ENCODE peak calls at places on chromosomes 3 and 15, in five cellular contexts. Y is ovary, O is fibroblast of the aortic adventitia, S is progenitor cell of endocrine pancreas, T is heart right ventricle. N is an unnamed sample.

GRCh38 chr3:25143356-25143704 is 284.7 kb upstream of the RARB start:
- DNase-seq in T (no peak), S (no peak), O (no peak), Y (no peak), N (no peak)

GRCh38 chr3:192169332-192169915 is 557.9 kb downstream of the FGF12 start:
- DNase-seq in T (no peak), Y (no peak), S (no peak), O (peak), N (peak)

GRCh38 chr3:123586131-123586530 is 1.3 kb upstream of the HACD2 start:
- DNase-seq in T (peak), S (no peak), Y (no peak), O (peak), N (peak)

GRCh38 chr15:39789736-39790135 is 7.1 kb upstream of the FSIP1 start:
- DNase-seq in S (no peak), O (no peak), Y (no peak), T (no peak), N (no peak)

GRCh38 chr3:158107508-158108095 is 1.4 kb upstream of the SHOX2 start:
- DNase-seq in O (no peak), T (no peak), S (no peak), Y (no peak), N (peak)

GRCh38 chr3:74559301-74559700 is 55.2 kb downstream of the CNTN3 start:
- DNase-seq in T (no peak), S (no peak), Y (no peak), O (no peak), N (no peak)

GRCh38 chr3:29412117-29412516 is 131.2 kb downstream of the RBMS3 start:
- DNase-seq in Y (no peak), O (no peak), S (no peak), T (no peak), N (no peak)

GRCh38 chr3:73580343-73580742 is 44.4 kb downstream of the PDZRN3 start:
- DNase-seq in S (no peak), Y (no peak), O (peak), T (no peak), N (peak)

GRCh38 chr3:45984331-45985312 is 11.0 kb downstream of the FYCO1 start:
- DNase-seq in O (peak), Y (no peak), T (no peak), S (no peak), N (peak)

GRCh38 chr3:43087249-43087776 is 18.6 kb downstream of the POMGNT2 start:
- DNase-seq in T (no peak), Y (no peak), S (no peak), O (no peak), N (no peak)

GRCh38 chr3:109927726-109928125 is 590.4 kb upstream of the DPPA4 start:
- DNase-seq in Y (no peak), T (no peak), S (no peak), O (no peak), N (no peak)

GRCh38 chr3:16288664-16289063 is 23.7 kb downstream of the OXNAD1 start:
- DNase-seq in Y (no peak), S (no peak), O (no peak), T (peak), N (no peak)

GRCh38 chr15:69325456-69325971 is 26.8 kb downstream of the PAQR5 start:
- DNase-seq in S (no peak), T (no peak), O (no peak), Y (no peak), N (no peak)

GRCh38 chr15:76840830-76841460 is 64.2 kb downstream of the SCAPER start:
- DNase-seq in Y (no peak), T (no peak), O (peak), S (no peak), N (peak)

GRCh38 chr3:51361746-51362145 is 23.3 kb upstream of the MANF start:
- DNase-seq in Y (no peak), S (no peak), O (no peak), T (no peak), N (no peak)

GRCh38 chr15:57567909-57568308 is 23.8 kb upstream of the MYZAP start:
- DNase-seq in T (no peak), Y (no peak), S (no peak), O (no peak), N (no peak)

GRCh38 chr3:177333535-177334495 is 136.5 kb upstream of the TBL1XR1 start:
- DNase-seq in O (no peak), Y (no peak), T (peak), S (no peak), N (no peak)

GRCh38 chr3:98980915-98981596 is 79.6 kb upstream of the DCBLD2 start:
- DNase-seq in Y (no peak), T (no peak), O (peak), S (no peak), N (peak)

GRCh38 chr3:45626096-45626887 is 31.7 kb downstream of the LIMD1 start:
- DNase-seq in S (no peak), T (no peak), O (no peak), Y (no peak), N (no peak)

GRCh38 chr3:139491966-139492365 is 15.7 kb upstream of the RBP2 start:
- DNase-seq in T (no peak), S (no peak), O (peak), Y (no peak), N (no peak)

GRCh38 chr15:67196672-67197363 is 57.6 kb downstream of the AAGAB start:
- DNase-seq in Y (no peak), S (no peak), O (peak), T (no peak), N (peak)

GRCh38 chr3:73074681-73075305 is 13.3 kb downstream of the EBLN2 start:
- DNase-seq in T (no peak), S (no peak), O (no peak), Y (no peak), N (no peak)

GRCh38 chr15:27241942-27242341 is 271.0 kb downstream of the GABRG3 start:
- DNase-seq in S (no peak), O (no peak), Y (no peak), T (no peak), N (peak)

GRCh38 chr3:81958967-81959625 is 197.7 kb upstream of the GBE1 start:
- DNase-seq in T (no peak), S (no peak), O (no peak), Y (no peak), N (peak)

GRCh38 chr3:128253150-128253549 is 99.9 kb downstream of the EEFSEC start:
- DNase-seq in T (no peak), O (no peak), Y (no peak), S (no peak), N (no peak)

GRCh38 chr15:54585063-54585462 is 606.8 kb downstream of the UNC13C start:
- DNase-seq in S (no peak), O (no peak), T (no peak), Y (no peak), N (no peak)

GRCh38 chr3:121913305-121913704 is 19.1 kb downstream of the SLC15A2 start:
- DNase-seq in O (no peak), S (no peak), Y (no peak), T (no peak), N (no peak)

GRCh38 chr15:93854088-93854487 is 377.3 kb upstream of the MCTP2 start:
- DNase-seq in T (no peak), Y (no peak), O (no peak), S (no peak), N (no peak)

GRCh38 chr3:132006605-132007204 is 28.1 kb downstream of the CPNE4 start:
- DNase-seq in O (peak), T (peak), S (no peak), Y (no peak), N (peak)

GRCh38 chr3:50208677-50209344 is 3.7 kb downstream of the SLC38A3 start:
- DNase-seq in T (no peak), O (no peak), S (no peak), Y (no peak), N (no peak)

GRCh38 chr3:147462856-147463255 is 53.7 kb downstream of the ZIC1 start:
- DNase-seq in Y (no peak), O (no peak), S (no peak), T (no peak), N (no peak)

GRCh38 chr15:85545757-85546156 is 165.4 kb downstream of the AKAP13 start:
- DNase-seq in T (no peak), O (no peak), Y (no peak), S (no peak), N (no peak)

GRCh38 chr3:176362191-176362731 is 835.0 kb downstream of the TBL1XR1 start:
- DNase-seq in T (no peak), O (no peak), S (no peak), Y (no peak), N (no peak)

GRCh38 chr3:136929984-136930671 is 27.7 kb upstream of the IL20RB start:
- DNase-seq in O (peak), Y (peak), S (no peak), T (peak), N (peak)

GRCh38 chr3:71305246-71306206 is 278.0 kb downstream of the FOXP1 start:
- DNase-seq in Y (no peak), S (peak), O (peak), T (peak), N (peak)

GRCh38 chr15:52803543-52804306 is 13.6 kb upstream of the ONECUT1 start:
- DNase-seq in Y (no peak), T (no peak), O (no peak), S (no peak), N (no peak)

GRCh38 chr3:188036375-188036985 is 117.5 kb upstream of the LPP start:
- DNase-seq in T (no peak), S (no peak), Y (no peak), O (no peak), N (no peak)

GRCh38 chr3:155701882-155702465 is 42.9 kb downstream of the PLCH1 start:
- DNase-seq in O (peak), S (no peak), Y (no peak), T (peak), N (peak)

GRCh38 chr3:120762575-120762974 is 20.0 kb downstream of the GTF2E1 start:
- DNase-seq in Y (no peak), S (no peak), O (no peak), T (no peak), N (no peak)

GRCh38 chr3:66403268-66403990 is 97.4 kb downstream of the LRIG1 start:
- DNase-seq in T (no peak), S (no peak), Y (no peak), O (peak), N (no peak)

DNA sequence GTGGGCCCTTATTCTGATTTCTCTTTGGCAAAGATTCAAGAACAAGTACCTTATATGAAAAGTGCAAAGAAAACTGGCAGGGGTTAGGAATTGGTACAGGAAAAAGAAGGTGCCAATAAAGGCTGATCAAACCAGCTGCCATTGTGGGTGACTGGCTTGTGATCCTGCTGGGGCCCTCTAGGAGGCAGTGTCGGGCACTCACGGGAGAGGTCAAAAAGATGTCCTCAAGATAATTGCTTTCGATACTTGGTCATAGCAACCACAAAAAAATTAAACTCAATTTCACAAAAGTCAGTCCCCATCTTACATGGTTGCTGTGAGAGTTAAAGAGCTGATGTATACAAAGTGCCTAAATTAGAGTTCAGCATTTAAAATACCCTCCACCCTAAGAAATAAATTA is 31.0 kb upstream of the CAV3 start:
- DNase-seq in T (no peak), Y (no peak), S (no peak), O (no peak), N (no peak)
- TF ChIP-seq CTCF in T (no peak), Y (no peak), S (peak), O (peak), N (peak)

DNA sequence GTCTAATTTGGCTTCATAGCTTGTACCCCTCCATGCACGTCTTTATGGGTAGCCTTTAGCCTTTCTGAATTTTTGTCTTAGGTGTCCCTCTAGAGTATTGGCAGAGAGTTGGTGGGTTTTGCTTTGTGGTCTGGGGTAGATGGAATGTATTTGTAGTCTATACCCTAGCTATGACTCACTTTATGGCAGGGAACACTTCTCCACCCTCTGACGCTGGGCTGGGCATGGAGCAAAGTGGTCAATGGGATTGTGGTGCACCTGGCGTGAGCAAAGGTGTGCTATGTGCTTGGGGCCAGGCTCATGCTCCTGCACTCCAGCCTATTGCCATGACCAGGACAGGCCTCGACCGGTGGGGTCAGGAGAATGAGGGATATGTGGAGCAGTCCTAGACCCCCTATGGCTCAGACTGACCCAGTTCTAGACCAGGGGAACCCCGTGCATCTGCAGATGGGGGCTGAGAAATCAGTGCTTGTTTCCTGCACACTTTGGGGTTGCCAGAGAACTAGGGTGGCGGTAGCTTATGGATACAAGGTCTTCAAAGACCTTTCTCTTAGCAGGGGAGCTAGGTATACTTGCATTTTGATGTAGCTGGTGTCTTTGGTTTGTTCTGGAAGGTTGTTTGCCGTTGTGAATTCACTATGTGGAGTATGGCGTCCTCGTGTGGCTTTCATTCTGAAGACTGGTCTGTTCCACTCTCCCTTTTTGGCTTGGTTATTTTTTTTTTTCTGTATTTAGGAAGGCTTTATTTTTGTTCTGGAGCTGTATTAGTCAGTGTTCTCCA is 49.4 kb upstream of the RPL32 start:
- DNase-seq in O (no peak), Y (no peak), T (no peak), S (no peak), N (no peak)
- TF ChIP-seq CTCF in O (no peak), Y (no peak), T (no peak), S (no peak), N (no peak)

DNA sequence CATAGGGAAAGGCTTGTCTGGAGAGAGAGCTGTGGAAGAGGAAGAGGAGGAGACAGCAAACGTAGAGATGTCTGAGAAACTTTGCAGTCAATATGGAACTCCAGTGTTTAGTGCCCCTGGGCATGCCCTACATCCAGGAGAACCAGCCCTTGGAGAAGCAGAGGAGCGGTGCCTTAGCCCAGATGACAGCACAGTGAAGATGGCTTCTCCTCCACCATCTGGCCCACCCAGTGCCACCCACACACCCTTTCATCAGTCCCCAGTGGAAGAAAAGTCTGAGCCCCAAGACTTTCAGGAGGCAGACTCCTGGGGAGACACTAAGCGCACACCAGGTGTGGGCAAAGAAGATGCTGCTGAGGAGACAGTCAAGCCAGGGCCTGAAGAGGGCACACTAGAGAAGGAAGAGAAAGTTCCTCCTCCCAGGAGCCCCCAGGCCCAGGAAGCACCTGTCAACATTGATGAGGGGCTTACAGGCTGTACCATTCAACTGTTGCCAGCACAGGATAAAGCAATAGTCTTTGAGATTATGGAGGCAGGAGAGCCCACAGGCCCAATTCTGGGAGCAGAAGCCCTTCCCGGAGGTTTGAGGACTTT is 6.9 kb downstream of the MAP1A start:
- DNase-seq in S (no peak), T (no peak), Y (no peak), O (no peak), N (no peak)
- TF ChIP-seq CTCF in S (no peak), T (no peak), Y (no peak), O (no peak), N (no peak)

GRCh38 chr15:50354838-50355611 is at the start of gene GABPB1:
- DNase-seq in O (peak), S (peak), Y (peak), T (peak), N (peak)
- TF ChIP-seq CTCF in O (no peak), S (no peak), Y (peak), T (no peak), N (no peak)

DNA sequence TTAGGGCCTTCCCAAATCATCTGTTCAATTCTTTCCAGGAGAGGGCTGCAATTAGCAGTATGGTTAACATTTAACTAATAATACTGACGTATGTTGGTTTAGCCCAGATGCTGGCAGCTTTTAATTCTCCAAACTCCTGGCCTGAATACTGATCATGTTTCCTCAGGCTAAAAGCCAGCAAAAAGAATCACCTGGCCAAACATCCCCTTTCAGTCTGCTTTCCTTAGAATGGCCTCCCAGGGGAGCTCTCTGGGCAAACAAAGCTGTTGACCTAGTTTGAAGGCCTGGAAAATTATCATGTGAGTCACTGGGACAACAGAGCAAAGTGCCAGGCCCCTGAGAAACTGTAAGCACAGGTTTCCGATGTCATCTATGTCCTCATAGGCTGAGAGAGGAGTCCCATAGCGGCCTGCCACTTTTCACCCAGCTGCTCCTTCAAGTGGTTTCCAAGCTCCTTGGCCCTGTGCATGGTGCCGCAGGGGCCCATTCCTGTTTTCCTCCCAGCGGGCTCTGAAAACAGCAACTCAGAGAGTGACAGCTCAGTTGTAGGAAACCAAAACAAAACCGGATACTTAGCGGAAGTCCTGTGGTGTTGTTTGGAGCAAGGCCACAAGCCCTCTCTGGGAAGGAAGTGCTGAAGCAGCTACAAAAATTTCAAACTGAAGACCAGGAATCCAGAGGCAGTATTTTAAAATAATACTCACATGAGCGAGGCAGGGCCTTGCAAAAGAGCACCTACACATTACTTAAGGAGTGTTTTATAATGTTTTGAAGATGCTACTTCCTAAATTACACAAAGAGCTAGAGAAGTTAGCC is 36.5 kb upstream of the RAB11A start:
- DNase-seq in T (peak), S (peak), O (peak), Y (peak), N (peak)
- TF ChIP-seq CTCF in T (no peak), S (peak), O (no peak), Y (peak), N (peak)

DNA sequence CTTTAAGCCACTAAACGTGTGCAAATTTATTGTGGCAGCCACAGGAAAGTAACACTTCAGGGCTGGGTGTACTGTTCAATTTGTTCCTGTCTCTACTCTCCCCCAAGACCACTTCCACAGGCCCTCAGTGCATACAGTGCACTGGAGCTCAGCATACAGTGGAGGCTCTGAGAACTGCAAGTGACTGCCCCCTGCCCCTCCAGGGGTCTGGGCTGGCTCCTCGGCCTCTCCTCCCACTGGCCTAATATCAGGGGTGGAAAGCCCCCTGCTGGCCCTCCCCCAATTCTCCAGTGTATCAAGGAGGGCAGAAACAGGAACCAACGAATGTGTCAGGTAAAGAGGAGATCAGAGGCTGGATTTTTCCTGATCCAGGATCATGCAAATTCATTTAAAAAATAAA is 19.9 kb upstream of the HEG1 start:
- DNase-seq in Y (no peak), T (no peak), S (no peak), O (no peak), N (no peak)
- TF ChIP-seq CTCF in Y (no peak), T (no peak), S (no peak), O (no peak), N (peak)

N was measured in astrocyte of the spinal cord.